ENCODE peak calls at places on chromosomes 12 and 14, in eight cellular contexts. J is stimulated activated CD4-positive, alpha-beta T cell treated with anti-CD3 and anti-CD28 coated beads, Interleukin-15, amount 100 ng/mL, for 1 hour; K is A549; T is NCI-H1694 treated with DMSO at 0.1 percent for 48 hours; O is pulmonary artery endothelial cell; E is thyroid gland; S is activated gamma-delta T cell treated with Interleukin-2 at 50 U/mL for 16 hours; A is iris pigment epithelial cell. I is an unnamed sample.
A peak's percentile ranks its signal among the peaks of the same experiment; 100 is the strongest.

GRCh38 chr14:51319181-51319597 is 79.1 kb downstream of the TMX1 start:
- DNase-seq in A (no peak), O (no peak), T (peak; percentile 87), K (no peak), E (no peak), S (no peak), J (no peak), I (no peak)

GRCh38 chr12:47561746-47562145 is 144.1 kb downstream of the RPAP3 start:
- DNase-seq in T (no peak), A (no peak), E (no peak), K (no peak), J (no peak), O (no peak), S (no peak), I (no peak)

GRCh38 chr14:24389266-24389855 is 9.4 kb upstream of the NYNRIN start:
- DNase-seq in J (no peak), E (no peak), T (no peak), K (no peak), O (peak; percentile 27), S (no peak), A (peak; percentile 75), I (no peak)

GRCh38 chr14:50001999-50002925 is 109.4 kb downstream of the ARF6 start:
- DNase-seq in A (no peak), T (no peak), K (no peak), S (peak; percentile 67), J (no peak), E (peak; percentile 15), O (no peak), I (no peak)

GRCh38 chr14:104881369-104881979 is 16.4 kb downstream of the CEP170B start:
- DNase-seq in E (no peak), O (no peak), A (no peak), T (peak; percentile 99), S (no peak), J (no peak), K (no peak), I (no peak)

GRCh38 chr12:92046557-92046956 is 99.1 kb downstream of the BTG1 start:
- DNase-seq in O (no peak), K (no peak), S (no peak), E (no peak), T (no peak), A (no peak), J (no peak), I (no peak)

GRCh38 chr12:10960260-10960659 is 21.2 kb upstream of the TAS2R14 start:
- DNase-seq in T (no peak), E (no peak), J (no peak), K (no peak), S (no peak), A (no peak), O (no peak), I (no peak)

GRCh38 chr12:4275869-4276253 is 2.3 kb downstream of the CCND2 start:
- DNase-seq in T (no peak), S (no peak), K (no peak), O (no peak), J (no peak), A (no peak), E (peak; percentile 47), I (no peak)

GRCh38 chr14:65958664-65959562 is 527.3 kb upstream of the CCDC196 start:
- DNase-seq in T (peak; percentile 54), O (no peak), S (no peak), E (no peak), A (peak; percentile 12), J (no peak), K (peak; percentile 41), I (no peak)

GRCh38 chr14:73696466-73697390 is 17.5 kb downstream of the PNMA1 start:
- DNase-seq in J (no peak), E (no peak), A (peak; percentile 53), S (no peak), K (peak; percentile 45), O (no peak), T (no peak), I (no peak)

GRCh38 chr14:32469388-32470160 is 140.5 kb downstream of the AKAP6 start:
- DNase-seq in E (no peak), T (peak; percentile 77), K (peak; percentile 15), J (no peak), O (no peak), A (peak; percentile 70), S (no peak), I (no peak)

GRCh38 chr14:56995010-56995409 is 184.7 kb upstream of the OTX2 start:
- DNase-seq in S (no peak), E (no peak), J (no peak), A (no peak), K (no peak), O (no peak), T (no peak), I (peak; percentile 45)

GRCh38 chr14:75995372-75996041 is 9.9 kb downstream of the IFT43 start:
- DNase-seq in O (no peak), A (peak; percentile 38), E (no peak), T (no peak), S (no peak), K (no peak), J (no peak), I (no peak)

GRCh38 chr12:56941299-56942017 is 7.2 kb upstream of the SDR9C7 start:
- DNase-seq in K (peak; percentile 53), J (no peak), O (no peak), S (no peak), E (peak; percentile 30), T (no peak), A (peak; percentile 68), I (no peak)

GRCh38 chr14:30355431-30355913 is 203.5 kb upstream of the G2E3 start:
- DNase-seq in T (no peak), J (no peak), E (no peak), S (no peak), A (peak; percentile 34), O (no peak), K (no peak), I (no peak)

GRCh38 chr14:38004610-38004879 is 203.2 kb upstream of the SSTR1 start:
- DNase-seq in K (no peak), J (no peak), S (no peak), T (no peak), E (no peak), O (no peak), A (no peak), I (no peak)